ENCODE peak calls at places on chromosome 5, in seven cellular contexts. U, P, H, A, L, R and W are unnamed samples.
A peak's percentile ranks its signal among the peaks of the same experiment; 100 is the strongest.

GRCh38 chr5:12648558-12648957 is 744.3 kb upstream of the CTNND2 start:
- DNase-seq in R (no peak), U (no peak), P (no peak), H (no peak), A (no peak), L (no peak), W (no peak)

GRCh38 chr5:103243665-103244064 is 14.9 kb upstream of the MACIR start:
- DNase-seq in A (no peak), U (no peak), H (no peak), P (no peak), R (no peak), L (no peak), W (no peak)

GRCh38 chr5:53463909-53464621 is 16.4 kb upstream of the FST start:
- DNase-seq in A (no peak), L (no peak), P (no peak), R (no peak), U (no peak), H (no peak), W (no peak)

GRCh38 chr5:80566711-80567259 is 3.3 kb downstream of the ANKRD34B start:
- DNase-seq in U (no peak), A (no peak), P (no peak), R (no peak), H (no peak), L (no peak), W (peak; percentile 28)

GRCh38 chr5:159120446-159120845 is 20.7 kb upstream of the EBF1 start:
- DNase-seq in A (no peak), P (no peak), H (no peak), L (no peak), U (no peak), R (no peak), W (no peak)

GRCh38 chr5:28810751-28811136 is 1772.4 kb upstream of the CDH9 start:
- DNase-seq in U (no peak), R (no peak), P (no peak), H (peak; percentile 1), L (no peak), A (no peak), W (no peak)

GRCh38 chr5:40494631-40495030 is 185.1 kb upstream of the PTGER4 start:
- DNase-seq in U (no peak), R (no peak), P (no peak), A (no peak), L (no peak), H (no peak), W (no peak)

GRCh38 chr5:33048315-33048714 is 337.2 kb downstream of the NPR3 start:
- DNase-seq in L (no peak), U (no peak), P (no peak), A (no peak), R (no peak), H (no peak), W (no peak)

GRCh38 chr5:7884491-7885273 is 15.7 kb downstream of the MTRR start:
- DNase-seq in R (no peak), L (no peak), U (no peak), P (no peak), H (no peak), A (no peak), W (no peak)

GRCh38 chr5:94440015-94440414 is 178.4 kb downstream of the KIAA0825 start:
- DNase-seq in L (no peak), H (no peak), R (no peak), A (no peak), P (no peak), U (no peak), W (no peak)

GRCh38 chr5:133905494-133905893 is 62.9 kb downstream of the C5orf15 start:
- DNase-seq in A (no peak), R (no peak), U (peak; percentile 37), L (no peak), H (no peak), P (no peak), W (no peak)

GRCh38 chr5:136276946-136277345 is 84.0 kb upstream of the SMIM32 start:
- DNase-seq in H (no peak), P (no peak), U (no peak), L (no peak), A (no peak), R (no peak), W (no peak)

GRCh38 chr5:61386062-61386800 is 54.2 kb downstream of the ZSWIM6 start:
- DNase-seq in L (no peak), R (no peak), H (peak; percentile 44), U (no peak), A (no peak), P (no peak), W (no peak)